ENCODE peak calls at places on chromosomes 6 and 20, in ten cellular contexts. G, M, E, Y, L, F, P, V, X and J are unnamed samples.

GRCh38 chr6:169386431-169387057 is 132.9 kb upstream of the THBS2 start:
- DNase-seq in G (no peak), V (no peak), F (no peak), Y (no peak), L (no peak), P (no peak), X (no peak), E (peak), M (no peak), J (no peak)

GRCh38 chr6:88629838-88630462 is 333.5 kb downstream of the RNGTT start:
- DNase-seq in G (no peak), X (no peak), F (no peak), E (no peak), V (no peak), M (peak), P (no peak), Y (no peak), L (peak), J (no peak)

GRCh38 chr6:77425676-77426075 is 37.6 kb downstream of the HTR1B start:
- DNase-seq in P (no peak), G (no peak), F (no peak), V (no peak), M (no peak), Y (no peak), L (no peak), X (no peak), E (no peak), J (no peak)

GRCh38 chr6:126228001-126228791 is 111.7 kb upstream of the CENPW start:
- DNase-seq in E (no peak), L (no peak), Y (peak), V (no peak), G (no peak), M (no peak), P (no peak), X (no peak), F (no peak), J (no peak)

GRCh38 chr20:44182863-44183262 is 4.1 kb downstream of the JPH2 start:
- DNase-seq in G (no peak), F (no peak), E (no peak), X (no peak), L (no peak), V (no peak), Y (no peak), M (no peak), P (no peak), J (no peak)

GRCh38 chr6:146962332-146962731 is 241.9 kb upstream of the STXBP5 start:
- DNase-seq in P (no peak), E (no peak), L (no peak), Y (no peak), G (no peak), M (no peak), V (no peak), X (no peak), F (no peak), J (no peak)

GRCh38 chr6:56911847-56912246 is 43.1 kb upstream of the BEND6 start:
- DNase-seq in P (no peak), L (peak), X (no peak), E (peak), F (no peak), V (no peak), M (no peak), Y (no peak), G (no peak), J (peak)

GRCh38 chr6:128491041-128491642 is 29.3 kb downstream of the PTPRK start:
- DNase-seq in L (no peak), E (no peak), P (no peak), G (peak), M (no peak), V (no peak), Y (no peak), X (no peak), F (peak), J (peak)

GRCh38 chr6:92339891-92340290 is 1079.5 kb downstream of the EPHA7 start:
- DNase-seq in G (peak), F (no peak), X (no peak), L (no peak), E (no peak), Y (no peak), M (no peak), P (no peak), V (no peak), J (peak)

GRCh38 chr6:54018722-54019121 is 92.5 kb upstream of the MLIP start:
- DNase-seq in L (no peak), V (no peak), E (no peak), M (no peak), Y (no peak), P (no peak), G (no peak), F (no peak), X (no peak), J (no peak)

GRCh38 chr6:12815089-12815488 is 98.5 kb downstream of the PHACTR1 start:
- DNase-seq in G (no peak), P (no peak), E (no peak), F (no peak), Y (no peak), V (no peak), M (no peak), L (no peak), X (no peak), J (no peak)

GRCh38 chr6:138105880-138106664 is 1.1 kb downstream of the PERP start:
- DNase-seq in X (no peak), M (no peak), V (no peak), L (peak), F (peak), G (peak), Y (no peak), E (no peak), P (no peak), J (peak)

GRCh38 chr20:24875078-24875477 is 74.0 kb upstream of the CST7 start:
- DNase-seq in V (no peak), E (no peak), G (no peak), M (no peak), P (no peak), F (no peak), Y (no peak), X (no peak), L (no peak), J (no peak)

GRCh38 chr20:40309731-40310130 is 379.3 kb downstream of the MAFB start:
- DNase-seq in G (peak), P (no peak), V (no peak), Y (no peak), E (no peak), L (no peak), M (no peak), X (no peak), F (no peak), J (peak)